ENCODE peak calls at places on chromosomes 5 and 9, in ten cellular contexts. D is mammary epithelial cell, F is Karpas-422, P is fibroblast of lung, L is GM23338, G is PC-9, Y is neuronal stem cell, K is astrocyte, J is IMR-90, M is HepG2. C is an unnamed sample. For H3K36me3, the result is how much of the 10 kb centered on the place peaks cover.

GRCh38 chr5:43981556-43981955 is 378.6 kb downstream of the NNT start:
- DNase-seq in D (no peak), F (no peak), P (no peak), L (peak), G (no peak), Y (no peak), K (no peak), J (no peak), M (no peak), C (peak)

GRCh38 chr9:14238518-14238917 is 75.4 kb downstream of the NFIB start:
- DNase-seq in D (peak), F (no peak), P (peak), L (peak), G (peak), Y (peak), K (peak), J (peak), M (peak), C (peak)

GRCh38 chr5:132060501-132061161 is at the start of gene IL3:
- DNase-seq in D (no peak), F (no peak), P (no peak), L (no peak), G (no peak), Y (no peak), K (no peak), J (no peak), M (no peak), C (no peak)

GRCh38 chr5:31106742-31107546 is 86.5 kb upstream of the CDH6 start:
- DNase-seq in D (no peak), F (no peak), P (peak), L (peak), G (no peak), Y (peak), K (peak), J (peak), M (no peak), C (peak)

GRCh38 chr5:52672459-52672858 is 115.3 kb upstream of the ITGA1 start:
- DNase-seq in D (no peak), F (no peak), P (no peak), L (no peak), G (no peak), Y (no peak), K (no peak), J (peak), M (no peak), C (no peak)

GRCh38 chr9:36276840-36277239 is 18.6 kb upstream of the GNE start:
- DNase-seq in D (peak), F (no peak), P (peak), L (peak), G (peak), Y (no peak), K (peak), J (peak), M (peak), C (peak)

GRCh38 chr9:85713897-85714296 is 27.9 kb downstream of the AGTPBP1 start:
- DNase-seq in D (no peak), F (no peak), P (no peak), L (no peak), G (no peak), Y (no peak), K (peak), J (no peak), M (no peak), C (no peak)

GRCh38 chr9:123234853-123235252 is 33.5 kb downstream of the STRBP start:
- DNase-seq in D (no peak), F (peak), P (no peak), L (no peak), G (no peak), Y (no peak), K (no peak), J (no peak), M (no peak), C (no peak)

GRCh38 chr5:125326114-125326513 is 579.7 kb upstream of the ZNF608 start:
- DNase-seq in D (peak), F (no peak), P (peak), L (no peak), G (no peak), Y (no peak), K (peak), J (peak), M (no peak), C (no peak)

GRCh38 chr5:41772785-41773442 is 97.3 kb downstream of the OXCT1 start:
- DNase-seq in D (no peak), F (no peak), P (no peak), L (no peak), G (no peak), Y (no peak), K (no peak), J (peak), M (no peak), C (no peak)

GRCh38 chr5:134749415-134749814 is 9.2 kb upstream of the DDX46 start:
- DNase-seq in D (no peak), F (no peak), P (no peak), L (peak), G (no peak), Y (no peak), K (peak), J (no peak), M (no peak), C (peak)

GRCh38 chr5:116557669-116558271 is 16.9 kb downstream of the SEMA6A start:
- DNase-seq in D (peak), F (peak), P (peak), L (peak), G (no peak), Y (no peak), K (no peak), J (peak), M (peak), C (peak)

GRCh38 chr5:14191325-14191724 is 48.2 kb downstream of the TRIO start:
- DNase-seq in D (no peak), F (no peak), P (no peak), L (no peak), G (no peak), Y (no peak), K (no peak), J (no peak), M (no peak), C (no peak)

GRCh38 chr9:85433046-85433445 is 308.7 kb downstream of the AGTPBP1 start:
- DNase-seq in D (no peak), F (no peak), P (no peak), L (no peak), G (no peak), Y (no peak), K (no peak), J (no peak), M (no peak), C (no peak)

GRCh38 chr9:96027271-96028131 is 152.0 kb downstream of the ERCC6L2 start:
- DNase-seq in D (no peak), F (no peak), P (no peak), L (peak), G (no peak), Y (no peak), K (no peak), J (no peak), M (no peak), C (peak)

GRCh38 chr5:154141686-154142300 is 48.7 kb upstream of the GALNT10 start:
- DNase-seq in D (no peak), F (no peak), P (no peak), L (no peak), G (no peak), Y (no peak), K (no peak), J (no peak), M (no peak), C (peak)

GRCh38 chr9:110764006-110764405 is 95.4 kb downstream of the MUSK start:
- DNase-seq in D (no peak), F (no peak), P (no peak), L (no peak), G (no peak), Y (no peak), K (no peak), J (no peak), M (no peak), C (no peak)

GRCh38 chr9:36959681-36960574 is 74.1 kb downstream of the PAX5 start:
- DNase-seq in D (peak), F (no peak), P (no peak), L (no peak), G (no peak), Y (no peak), K (no peak), J (no peak), M (no peak), C (no peak)

GRCh38 chr5:80706835-80707447 is 52.2 kb upstream of the DHFR start:
- DNase-seq in D (no peak), F (no peak), P (peak), L (no peak), G (no peak), Y (no peak), K (no peak), J (no peak), M (no peak), C (no peak)

GRCh38 chr9:15278839-15279238 is 28.2 kb downstream of the TTC39B start:
- DNase-seq in D (no peak), F (no peak), P (no peak), L (no peak), G (no peak), Y (no peak), K (no peak), J (no peak), M (no peak), C (no peak)

GRCh38 chr9:123637596-123637939 is 281.6 kb downstream of the CRB2 start:
- DNase-seq in D (no peak), F (no peak), P (peak), L (no peak), G (no peak), Y (no peak), K (peak), J (peak), M (no peak), C (no peak)

GRCh38 chr5:132487841-132488555 is 2.6 kb downstream of the IRF1 start:
- DNase-seq in D (no peak), F (no peak), P (no peak), L (no peak), G (no peak), Y (no peak), K (no peak), J (no peak), M (no peak), C (no peak)

GRCh38 chr5:52579391-52579790 is 208.3 kb upstream of the ITGA1 start:
- DNase-seq in D (peak), F (no peak), P (no peak), L (no peak), G (no peak), Y (no peak), K (no peak), J (no peak), M (no peak), C (no peak)

GRCh38 chr5:113806250-113806649 is 292.8 kb downstream of the YTHDC2 start:
- DNase-seq in D (peak), F (peak), P (peak), L (peak), G (no peak), Y (peak), K (peak), J (peak), M (no peak), C (peak)

GRCh38 chr9:37916471-37917314 is 12.8 kb upstream of the SLC25A51 start:
- DNase-seq in D (no peak), F (no peak), P (peak), L (no peak), G (no peak), Y (no peak), K (no peak), J (no peak), M (no peak), C (no peak)

GRCh38 chr9:92671323-92671722 is 1.4 kb upstream of the IPPK start:
- DNase-seq in D (peak), F (peak), P (peak), L (peak), G (peak), Y (no peak), K (peak), J (peak), M (peak), C (no peak)

GRCh38 chr5:100643473-100643872 is 108.3 kb downstream of the FAM174A start:
- DNase-seq in D (peak), F (no peak), P (no peak), L (no peak), G (no peak), Y (no peak), K (peak), J (no peak), M (no peak), C (peak)

GRCh38 chr5:167096816-167097215 is 1194.6 kb upstream of the WWC1 start:
- DNase-seq in D (no peak), F (no peak), P (peak), L (peak), G (no peak), Y (no peak), K (peak), J (no peak), M (no peak), C (no peak)

GRCh38 chr5:179158556-179158955 is 98.4 kb downstream of the ZNF354C start:
- DNase-seq in D (no peak), F (no peak), P (no peak), L (no peak), G (no peak), Y (no peak), K (no peak), J (no peak), M (no peak), C (no peak)

GRCh38 chr5:10632110-10632903 is 68.4 kb downstream of the ANKRD33B start:
- DNase-seq in D (no peak), F (no peak), P (peak), L (no peak), G (peak), Y (no peak), K (peak), J (peak), M (no peak), C (no peak)

GRCh38 chr5:145484195-145484594 is 350.9 kb downstream of the PRELID2 start:
- DNase-seq in D (peak), F (no peak), P (peak), L (no peak), G (no peak), Y (no peak), K (peak), J (peak), M (no peak), C (no peak)

GRCh38 chr9:94949330-94949729 is 222.8 kb downstream of the AOPEP start:
- DNase-seq in D (no peak), F (no peak), P (no peak), L (no peak), G (no peak), Y (no peak), K (no peak), J (no peak), M (no peak), C (no peak)

GRCh38 chr5:141742866-141743651 is 61.0 kb upstream of the ARAP3 start:
- DNase-seq in D (peak), F (peak), P (peak), L (peak), G (peak), Y (peak), K (peak), J (peak), M (no peak), C (peak)

GRCh38 chr5:125199968-125200841 is 453.8 kb upstream of the ZNF608 start:
- DNase-seq in D (no peak), F (no peak), P (peak), L (peak), G (no peak), Y (no peak), K (peak), J (no peak), M (no peak), C (peak)

GRCh38 chr5:175803254-175803653 is 68.1 kb upstream of the CPLX2 start:
- DNase-seq in D (no peak), F (no peak), P (no peak), L (no peak), G (no peak), Y (no peak), K (no peak), J (no peak), M (no peak), C (no peak)

GRCh38 chr9:128947423-128948310 is at the start of the genes DOLK and NUP188:
- DNase-seq in D (peak), F (peak), P (peak), L (peak), G (peak), Y (peak), K (peak), J (peak), M (peak), C (peak)

DNA sequence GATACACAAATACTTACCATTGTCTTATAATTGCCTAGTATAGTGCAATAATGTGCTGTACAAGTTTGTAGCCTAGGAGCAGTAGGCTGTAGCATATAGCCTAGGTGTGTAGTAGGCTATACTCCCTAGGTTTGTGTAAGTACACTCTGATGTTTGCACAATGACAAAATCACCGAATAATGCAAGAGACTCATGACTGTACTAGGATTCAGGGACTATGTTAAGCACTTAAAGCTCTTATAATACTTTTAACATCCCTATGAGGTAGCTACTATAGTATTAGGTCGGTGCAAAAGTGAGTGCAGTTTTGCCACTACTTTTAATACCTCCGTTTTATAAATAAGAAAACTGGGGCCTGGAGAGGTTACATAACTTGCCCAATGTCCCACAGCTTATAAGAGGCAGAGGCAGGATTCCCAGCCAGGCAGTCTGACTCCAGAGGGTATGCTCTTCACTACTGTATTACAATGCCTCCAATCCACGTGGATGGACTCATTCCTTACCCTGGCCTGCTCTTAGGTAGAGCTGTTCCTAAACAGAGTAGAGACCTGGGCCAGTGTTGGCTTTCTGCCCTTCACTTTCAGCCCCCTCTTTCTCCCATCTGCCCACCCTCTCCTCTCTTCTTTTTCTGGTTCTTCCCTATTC is 113.9 kb downstream of the CARTPT start:
- DNase-seq in D (no peak), F (no peak), P (no peak), L (no peak), G (no peak), Y (no peak), K (no peak), J (no peak), M (no peak), C (no peak)
- H2AFZ ChIP-seq in D (no peak), F (no peak), P (no peak), L (no peak), G (peak), Y (no peak), K (no peak), J (peak), M (no peak), C (no peak)

GRCh38 chr9:136432591-136432990 is 7.1 kb downstream of the INPP5E start:
- DNase-seq in D (no peak), F (no peak), P (no peak), L (no peak), G (no peak), Y (no peak), K (no peak), J (no peak), M (no peak), C (no peak)

GRCh38 chr9:136433043-136433715 is 6.5 kb downstream of the INPP5E start:
- DNase-seq in D (no peak), F (no peak), P (no peak), L (peak), G (no peak), Y (no peak), K (no peak), J (no peak), M (no peak), C (no peak)

GRCh38 chr9:136430591-136431234 is 8.9 kb downstream of the INPP5E start:
- DNase-seq in D (no peak), F (no peak), P (no peak), L (no peak), G (no peak), Y (no peak), K (no peak), J (no peak), M (no peak), C (no peak)

GRCh38 chr9:136429683-136430590 is 9.7 kb downstream of the INPP5E start:
- DNase-seq in D (no peak), F (no peak), P (no peak), L (peak), G (no peak), Y (no peak), K (no peak), J (no peak), M (no peak), C (no peak)

DNA sequence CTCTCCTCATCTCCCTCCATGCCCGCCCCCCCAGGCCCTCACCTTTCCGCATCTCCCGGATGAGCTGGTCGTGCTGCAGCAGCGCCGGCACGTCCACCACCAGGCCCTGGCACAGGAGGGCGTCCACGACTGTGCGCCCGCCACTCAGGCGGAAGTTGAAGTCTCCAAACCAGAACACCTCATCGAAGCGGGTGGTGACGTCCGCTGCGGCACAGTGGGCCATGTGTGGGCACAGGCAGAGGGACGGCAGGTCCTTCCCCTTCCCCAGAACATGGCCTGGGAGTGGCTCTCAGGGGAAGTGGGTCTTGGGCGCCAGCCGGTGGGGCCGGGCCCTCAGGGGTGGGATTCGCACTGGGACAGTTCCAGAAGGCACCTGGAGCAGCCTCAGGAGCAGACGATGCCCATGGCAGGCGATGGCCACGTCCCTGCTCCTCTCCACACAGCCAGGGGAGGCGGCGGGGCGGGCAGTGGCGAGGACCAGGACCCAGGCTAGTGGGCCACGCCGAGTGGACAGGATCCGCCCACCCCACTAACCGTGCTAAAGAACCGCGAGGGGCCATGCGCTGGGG is 7.8 kb downstream of the INPP5E start:
- DNase-seq in D (no peak), F (no peak), P (no peak), L (no peak), G (no peak), Y (no peak), K (no peak), J (no peak), M (no peak), C (no peak)
- H3K36me3 ChIP-seq in D (under half), F (under half), P (under half), L (under half), G (under half), Y (under half), K (under half), J (under half), M (under half), C (under half)

GRCh38 chr9:132071847-132072507 is 7.7 kb downstream of the MED27 start:
- DNase-seq in D (no peak), F (no peak), P (no peak), L (no peak), G (no peak), Y (no peak), K (no peak), J (no peak), M (no peak), C (no peak)
- H3K4me2 ChIP-seq in D (no peak), F (no peak), P (no peak), L (no peak), G (no peak), Y (no peak), K (no peak), J (no peak), M (no peak), C (no peak)

DNA sequence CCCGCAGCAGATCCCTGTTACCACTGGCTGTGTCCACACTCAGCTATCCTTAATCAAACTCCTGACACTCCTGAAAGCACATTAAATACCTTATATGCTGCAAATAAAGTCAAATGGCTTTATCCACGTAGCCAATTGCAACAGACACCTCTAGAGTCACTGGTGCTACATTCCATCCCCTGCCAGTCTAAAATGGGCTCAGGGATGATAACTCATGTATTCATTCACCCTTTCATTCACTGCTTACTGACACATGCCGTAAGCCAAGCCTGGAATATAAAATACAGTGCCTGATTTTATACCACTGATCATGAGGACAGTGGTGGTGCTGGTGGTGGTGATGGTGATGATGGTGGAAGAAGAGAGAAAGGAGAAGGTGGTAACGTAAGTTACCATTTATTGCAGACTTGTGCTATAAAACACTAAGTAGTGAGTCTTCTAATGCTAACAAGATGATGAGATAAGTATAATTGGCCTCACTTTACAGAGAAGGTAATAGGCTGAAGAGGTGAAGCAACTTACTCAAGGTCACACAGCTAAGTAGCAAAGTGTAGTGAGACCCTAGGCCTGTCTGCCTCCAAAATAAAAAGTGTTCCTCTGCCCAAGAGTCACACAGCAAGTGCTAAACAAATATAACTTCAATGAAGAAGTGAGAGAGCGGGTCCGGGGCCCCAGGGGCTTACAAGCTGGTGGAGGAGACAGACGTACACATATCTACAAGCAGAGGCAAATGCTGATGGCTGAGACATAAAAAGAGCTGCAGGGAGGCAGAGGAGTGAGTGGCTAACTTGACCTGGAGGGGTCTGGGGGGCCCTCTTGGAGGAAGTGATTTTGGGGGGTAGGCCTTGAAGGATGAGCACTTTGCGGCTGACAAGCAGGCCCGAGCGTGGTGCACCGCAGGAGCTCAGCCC is 1.2 kb downstream of the TTLL11 start:
- DNase-seq in D (no peak), F (peak), P (no peak), L (no peak), G (no peak), Y (no peak), K (no peak), J (no peak), M (no peak), C (no peak)
- H2AFZ ChIP-seq in D (peak), F (no peak), P (no peak), L (peak), G (peak), Y (peak), K (peak), J (peak), M (no peak), C (peak)